ENCODE peak calls at places on chromosomes 13 and 19, in nine cellular contexts. One of them, this sample, is unnamed.

GRCh38 chr19:35403116-35403760 is 32.4 kb downstream of the GPR42 start:
- DNase-seq in GM12878: no peak
- DNase-seq in breast epithelium: no peak
- DNase-seq in vagina: no peak
- DNase-seq in GM12891: no peak
- DNase-seq in suprapubic skin: no peak
- DNase-seq in SK-N-SH: no peak
- DNase-seq in SK-N-MC: no peak
- DNase-seq in prostate gland: no peak
- DNase-seq in this sample: no peak

GRCh38 chr13:107361666-107362065 is 793.7 kb upstream of the ARGLU1 start:
- DNase-seq in GM12878: no peak
- DNase-seq in breast epithelium: no peak
- DNase-seq in vagina: no peak
- DNase-seq in GM12891: no peak
- DNase-seq in suprapubic skin: no peak
- DNase-seq in SK-N-SH: no peak
- DNase-seq in SK-N-MC: no peak
- DNase-seq in prostate gland: no peak
- DNase-seq in this sample: no peak

GRCh38 chr13:91482427-91482826 is 84.0 kb downstream of the GPC5 start:
- DNase-seq in GM12878: no peak
- DNase-seq in breast epithelium: no peak
- DNase-seq in vagina: no peak
- DNase-seq in GM12891: no peak
- DNase-seq in suprapubic skin: no peak
- DNase-seq in SK-N-SH: peak; percentile 2
- DNase-seq in SK-N-MC: peak; percentile 66
- DNase-seq in prostate gland: no peak
- DNase-seq in this sample: no peak

GRCh38 chr13:44436589-44437337 is 63.1 kb downstream of the SERP2 start:
- DNase-seq in GM12878: no peak
- DNase-seq in breast epithelium: peak; percentile 97
- DNase-seq in vagina: no peak
- DNase-seq in GM12891: no peak
- DNase-seq in suprapubic skin: peak; percentile 96
- DNase-seq in SK-N-SH: peak; percentile 92
- DNase-seq in SK-N-MC: peak; percentile 77
- DNase-seq in prostate gland: peak; percentile 98
- DNase-seq in this sample: peak; percentile 90

GRCh38 chr19:51514866-51515481 is 13.4 kb upstream of the SIGLEC12 start:
- DNase-seq in GM12878: peak; percentile 31
- DNase-seq in breast epithelium: no peak
- DNase-seq in vagina: no peak
- DNase-seq in GM12891: peak; percentile 35
- DNase-seq in suprapubic skin: no peak
- DNase-seq in SK-N-SH: peak; percentile 51
- DNase-seq in SK-N-MC: no peak
- DNase-seq in prostate gland: no peak
- DNase-seq in this sample: peak; percentile 47

GRCh38 chr13:96898855-96899254 is 95.4 kb downstream of the OXGR1 start:
- DNase-seq in GM12878: no peak
- DNase-seq in breast epithelium: no peak
- DNase-seq in vagina: no peak
- DNase-seq in GM12891: no peak
- DNase-seq in suprapubic skin: no peak
- DNase-seq in SK-N-SH: no peak
- DNase-seq in SK-N-MC: no peak
- DNase-seq in prostate gland: no peak
- DNase-seq in this sample: no peak

GRCh38 chr13:30448441-30448840 is 17.3 kb downstream of the HMGB1 start:
- DNase-seq in GM12878: no peak
- DNase-seq in breast epithelium: no peak
- DNase-seq in vagina: no peak
- DNase-seq in GM12891: no peak
- DNase-seq in suprapubic skin: no peak
- DNase-seq in SK-N-SH: no peak
- DNase-seq in SK-N-MC: no peak
- DNase-seq in prostate gland: no peak
- DNase-seq in this sample: no peak

GRCh38 chr13:100506154-100506553 is 82.4 kb downstream of the GGACT start:
- DNase-seq in GM12878: no peak
- DNase-seq in breast epithelium: no peak
- DNase-seq in vagina: no peak
- DNase-seq in GM12891: no peak
- DNase-seq in suprapubic skin: no peak
- DNase-seq in SK-N-SH: no peak
- DNase-seq in SK-N-MC: no peak
- DNase-seq in prostate gland: no peak
- DNase-seq in this sample: no peak

GRCh38 chr13:104487006-104487405 is 1420.8 kb upstream of the SLC10A2 start:
- DNase-seq in GM12878: no peak
- DNase-seq in breast epithelium: no peak
- DNase-seq in vagina: no peak
- DNase-seq in GM12891: no peak
- DNase-seq in suprapubic skin: no peak
- DNase-seq in SK-N-SH: no peak
- DNase-seq in SK-N-MC: no peak
- DNase-seq in prostate gland: no peak
- DNase-seq in this sample: no peak

GRCh38 chr13:85816413-85816812 is 17.2 kb upstream of the SLITRK6 start:
- DNase-seq in GM12878: no peak
- DNase-seq in breast epithelium: no peak
- DNase-seq in vagina: no peak
- DNase-seq in GM12891: no peak
- DNase-seq in suprapubic skin: no peak
- DNase-seq in SK-N-SH: no peak
- DNase-seq in SK-N-MC: no peak
- DNase-seq in prostate gland: no peak
- DNase-seq in this sample: no peak

GRCh38 chr19:45492627-45493470 is 4.0 kb downstream of the RTN2 start:
- DNase-seq in GM12878: no peak
- DNase-seq in breast epithelium: no peak
- DNase-seq in vagina: no peak
- DNase-seq in GM12891: no peak
- DNase-seq in suprapubic skin: no peak
- DNase-seq in SK-N-SH: peak; percentile 28
- DNase-seq in SK-N-MC: no peak
- DNase-seq in prostate gland: peak; percentile 76
- DNase-seq in this sample: peak; percentile 72

GRCh38 chr19:49949735-49950589 is 11.0 kb downstream of the SIGLEC11 start:
- DNase-seq in GM12878: no peak
- DNase-seq in breast epithelium: peak; percentile 24
- DNase-seq in vagina: no peak
- DNase-seq in GM12891: no peak
- DNase-seq in suprapubic skin: no peak
- DNase-seq in SK-N-SH: no peak
- DNase-seq in SK-N-MC: no peak
- DNase-seq in prostate gland: no peak
- DNase-seq in this sample: no peak

GRCh38 chr13:113863511-113864302 is at the start of gene GAS6:
- DNase-seq in GM12878: no peak
- DNase-seq in breast epithelium: peak; percentile 58
- DNase-seq in vagina: no peak
- DNase-seq in GM12891: peak; percentile 53
- DNase-seq in suprapubic skin: peak; percentile 76
- DNase-seq in SK-N-SH: peak; percentile 89
- DNase-seq in SK-N-MC: no peak
- DNase-seq in prostate gland: peak; percentile 55
- DNase-seq in this sample: no peak
- TF ChIP-seq POLR2AphosphoS5 in GM12878: no peak
- TF ChIP-seq POLR2AphosphoS5 in breast epithelium: no peak
- TF ChIP-seq POLR2AphosphoS5 in vagina: no peak
- TF ChIP-seq POLR2AphosphoS5 in GM12891: no peak
- TF ChIP-seq POLR2AphosphoS5 in suprapubic skin: no peak
- TF ChIP-seq POLR2AphosphoS5 in SK-N-SH: peak; percentile 22
- TF ChIP-seq POLR2AphosphoS5 in SK-N-MC: no peak
- TF ChIP-seq POLR2AphosphoS5 in prostate gland: no peak
- TF ChIP-seq POLR2AphosphoS5 in this sample: peak; percentile 18

DNA sequence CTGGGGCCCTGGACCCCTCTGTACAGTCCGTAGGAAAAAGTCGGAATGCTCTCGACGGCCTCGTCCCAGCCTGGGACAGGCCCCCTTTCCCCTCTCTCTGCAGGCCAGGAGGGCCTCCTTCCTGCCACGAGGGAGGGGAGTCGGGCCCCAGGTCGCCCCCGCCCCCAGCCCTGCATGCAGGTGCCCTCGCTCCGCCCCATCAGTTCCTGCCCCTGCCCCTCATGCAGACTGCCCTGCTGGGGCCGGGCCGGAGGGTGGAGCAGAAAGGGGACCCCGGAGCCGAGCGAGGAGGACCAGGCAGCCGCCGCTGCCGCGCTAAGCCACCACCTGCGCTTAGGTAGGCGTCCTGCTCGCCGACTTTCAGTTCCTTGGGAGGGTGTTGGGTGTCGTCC is 7.3 kb downstream of the LYL1 start:
- DNase-seq in GM12878: no peak
- DNase-seq in breast epithelium: no peak
- DNase-seq in vagina: no peak
- DNase-seq in GM12891: no peak
- DNase-seq in suprapubic skin: no peak
- DNase-seq in SK-N-SH: no peak
- DNase-seq in SK-N-MC: no peak
- DNase-seq in prostate gland: no peak
- DNase-seq in this sample: no peak
- TF ChIP-seq POLR2AphosphoS5 in GM12878: no peak
- TF ChIP-seq POLR2AphosphoS5 in breast epithelium: no peak
- TF ChIP-seq POLR2AphosphoS5 in vagina: peak; percentile 6
- TF ChIP-seq POLR2AphosphoS5 in GM12891: no peak
- TF ChIP-seq POLR2AphosphoS5 in suprapubic skin: no peak
- TF ChIP-seq POLR2AphosphoS5 in SK-N-SH: no peak
- TF ChIP-seq POLR2AphosphoS5 in SK-N-MC: no peak
- TF ChIP-seq POLR2AphosphoS5 in prostate gland: no peak
- TF ChIP-seq POLR2AphosphoS5 in this sample: no peak

DNA sequence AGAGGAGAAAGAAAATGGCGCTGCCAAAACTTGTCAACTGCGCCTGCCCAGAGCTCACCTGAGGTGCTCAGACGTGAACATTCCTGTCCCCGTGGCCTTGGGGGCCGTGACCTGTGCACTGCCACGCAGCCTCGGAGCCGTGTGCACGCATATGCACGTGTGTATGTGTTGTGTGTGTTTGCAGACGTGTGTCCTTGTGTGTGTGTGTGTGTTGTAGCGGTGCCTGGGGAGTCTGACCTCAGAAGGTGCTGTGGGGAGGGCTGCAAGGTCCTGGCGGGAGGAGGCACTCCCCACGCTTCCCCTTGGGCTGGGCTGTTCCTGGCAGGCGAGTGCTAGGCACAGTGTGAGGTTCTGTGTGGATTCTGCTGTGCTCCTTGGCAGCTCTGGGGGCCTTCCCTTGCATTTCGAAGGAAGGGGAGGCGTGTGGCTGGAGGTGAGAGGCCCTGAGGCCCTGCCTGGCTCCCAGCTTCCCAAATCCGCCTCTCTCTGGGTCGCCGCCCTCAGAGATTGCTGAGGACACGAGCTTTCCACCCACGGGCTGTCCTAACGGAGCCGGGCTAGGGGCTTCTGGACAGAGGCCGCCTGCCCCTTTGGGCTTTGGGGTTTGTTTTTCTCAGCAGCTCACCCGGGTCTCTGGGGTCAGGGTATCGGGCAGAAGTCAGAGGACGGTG is 4.5 kb downstream of the BSG start:
- DNase-seq in GM12878: no peak
- DNase-seq in breast epithelium: no peak
- DNase-seq in vagina: no peak
- DNase-seq in GM12891: no peak
- DNase-seq in suprapubic skin: no peak
- DNase-seq in SK-N-SH: no peak
- DNase-seq in SK-N-MC: no peak
- DNase-seq in prostate gland: no peak
- DNase-seq in this sample: no peak
- TF ChIP-seq POLR2AphosphoS5 in GM12878: peak; percentile 40
- TF ChIP-seq POLR2AphosphoS5 in breast epithelium: no peak
- TF ChIP-seq POLR2AphosphoS5 in vagina: no peak
- TF ChIP-seq POLR2AphosphoS5 in GM12891: no peak
- TF ChIP-seq POLR2AphosphoS5 in suprapubic skin: no peak
- TF ChIP-seq POLR2AphosphoS5 in SK-N-SH: no peak
- TF ChIP-seq POLR2AphosphoS5 in SK-N-MC: no peak
- TF ChIP-seq POLR2AphosphoS5 in prostate gland: no peak
- TF ChIP-seq POLR2AphosphoS5 in this sample: no peak

GRCh38 chr13:32031815-32032345 is 306 bp downstream of the FRY start:
- DNase-seq in GM12878: no peak
- DNase-seq in breast epithelium: no peak
- DNase-seq in vagina: no peak
- DNase-seq in GM12891: no peak
- DNase-seq in suprapubic skin: no peak
- DNase-seq in SK-N-SH: peak; percentile 24
- DNase-seq in SK-N-MC: no peak
- DNase-seq in prostate gland: no peak
- DNase-seq in this sample: no peak

GRCh38 chr13:32032780-32033179 is 1.2 kb downstream of the FRY start:
- DNase-seq in GM12878: no peak
- DNase-seq in breast epithelium: no peak
- DNase-seq in vagina: no peak
- DNase-seq in GM12891: no peak
- DNase-seq in suprapubic skin: no peak
- DNase-seq in SK-N-SH: no peak
- DNase-seq in SK-N-MC: no peak
- DNase-seq in prostate gland: no peak
- DNase-seq in this sample: no peak

GRCh38 chr13:32029684-32030083 is 1.9 kb upstream of the FRY start:
- DNase-seq in GM12878: no peak
- DNase-seq in breast epithelium: no peak
- DNase-seq in vagina: no peak
- DNase-seq in GM12891: no peak
- DNase-seq in suprapubic skin: no peak
- DNase-seq in SK-N-SH: no peak
- DNase-seq in SK-N-MC: no peak
- DNase-seq in prostate gland: no peak
- DNase-seq in this sample: no peak

GRCh38 chr13:32033744-32034143 is 2.2 kb downstream of the FRY start:
- DNase-seq in GM12878: no peak
- DNase-seq in breast epithelium: no peak
- DNase-seq in vagina: no peak
- DNase-seq in GM12891: no peak
- DNase-seq in suprapubic skin: no peak
- DNase-seq in SK-N-SH: no peak
- DNase-seq in SK-N-MC: no peak
- DNase-seq in prostate gland: no peak
- DNase-seq in this sample: no peak

DNA sequence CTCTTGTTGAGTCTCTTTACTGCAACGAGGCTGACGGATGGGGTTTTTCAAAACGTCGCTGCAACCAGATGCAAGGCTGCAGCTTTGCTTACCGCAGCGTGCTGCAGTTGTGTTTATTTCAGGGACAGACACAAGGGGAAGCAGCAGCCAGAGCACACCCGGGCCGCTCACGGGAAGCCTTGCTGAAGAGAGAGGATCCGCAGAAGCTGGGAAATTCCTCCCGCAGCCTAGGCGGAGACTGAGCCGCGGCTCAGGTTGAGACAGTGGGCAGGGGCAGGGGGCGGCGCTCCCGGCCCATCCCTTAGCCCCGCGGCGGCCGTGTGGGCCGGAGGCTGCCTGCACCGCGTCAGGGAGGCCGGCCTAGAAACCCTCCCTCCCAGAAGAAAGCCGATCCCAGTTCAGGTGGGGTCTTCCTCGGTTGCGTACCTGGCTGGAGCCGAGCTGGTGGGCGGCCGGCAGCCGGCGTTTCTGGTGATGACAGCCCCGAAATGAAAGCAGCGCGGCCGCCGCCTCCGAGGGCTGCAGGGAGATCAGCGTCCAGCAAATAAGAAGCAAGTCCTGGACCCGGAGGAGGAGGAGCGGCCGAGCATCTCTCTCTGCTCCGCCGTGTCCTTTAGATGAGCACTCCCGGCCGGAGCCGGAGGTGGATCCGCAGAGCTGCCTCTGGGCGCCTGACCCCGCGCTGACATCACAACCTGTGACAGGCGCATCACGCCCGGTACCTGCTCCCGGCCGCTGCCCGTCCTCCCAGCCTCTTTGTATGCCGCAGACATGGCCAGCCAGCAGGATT is at the start of gene FRY:
- DNase-seq in GM12878: no peak
- DNase-seq in breast epithelium: peak; percentile 77
- DNase-seq in vagina: no peak
- DNase-seq in GM12891: peak; percentile 51
- DNase-seq in suprapubic skin: peak; percentile 73
- DNase-seq in SK-N-SH: peak; percentile 81
- DNase-seq in SK-N-MC: no peak
- DNase-seq in prostate gland: peak; percentile 56
- DNase-seq in this sample: peak; percentile 15
- TF ChIP-seq POLR2AphosphoS5 in GM12878: no peak
- TF ChIP-seq POLR2AphosphoS5 in breast epithelium: no peak
- TF ChIP-seq POLR2AphosphoS5 in vagina: peak; percentile 88
- TF ChIP-seq POLR2AphosphoS5 in GM12891: no peak
- TF ChIP-seq POLR2AphosphoS5 in suprapubic skin: no peak
- TF ChIP-seq POLR2AphosphoS5 in SK-N-SH: no peak
- TF ChIP-seq POLR2AphosphoS5 in SK-N-MC: no peak
- TF ChIP-seq POLR2AphosphoS5 in prostate gland: peak; percentile 14
- TF ChIP-seq POLR2AphosphoS5 in this sample: no peak

This sample was measured in HCT116.